ENCODE peak calls at places on chromosomes 4 and X, in six cellular contexts. One of them, this sample, is unnamed.

GRCh38 chr4:118742050-118742449 is 56.9 kb downstream of the METTL14 start:
- DNase-seq in K562: no peak
- DNase-seq in HL-60: no peak
- DNase-seq in HCT116: no peak
- DNase-seq in SK-N-SH: no peak
- DNase-seq in A549: no peak
- DNase-seq in this sample: no peak

GRCh38 chr4:163166041-163166579 is 580 bp downstream of the NAF1 start:
- DNase-seq in K562: peak
- DNase-seq in HL-60: peak
- DNase-seq in HCT116: no peak
- DNase-seq in SK-N-SH: peak
- DNase-seq in A549: peak
- DNase-seq in this sample: peak

GRCh38 chr4:92599044-92599443 is 295.3 kb downstream of the GRID2 start:
- DNase-seq in K562: no peak
- DNase-seq in HL-60: no peak
- DNase-seq in HCT116: no peak
- DNase-seq in SK-N-SH: no peak
- DNase-seq in A549: no peak
- DNase-seq in this sample: no peak

GRCh38 chrX:5051831-5052491 is 1176.7 kb downstream of the NLGN4X start:
- DNase-seq in K562: no peak
- DNase-seq in HL-60: no peak
- DNase-seq in HCT116: no peak
- DNase-seq in SK-N-SH: no peak
- DNase-seq in A549: peak
- DNase-seq in this sample: no peak

GRCh38 chr4:6957148-6957520 is 47.5 kb downstream of the TBC1D14 start:
- DNase-seq in K562: no peak
- DNase-seq in HL-60: no peak
- DNase-seq in HCT116: no peak
- DNase-seq in SK-N-SH: no peak
- DNase-seq in A549: no peak
- DNase-seq in this sample: no peak

GRCh38 chr4:172982151-172982590 is 186.4 kb upstream of the GALNT7 start:
- DNase-seq in K562: no peak
- DNase-seq in HL-60: no peak
- DNase-seq in HCT116: peak
- DNase-seq in SK-N-SH: no peak
- DNase-seq in A549: peak
- DNase-seq in this sample: no peak

GRCh38 chr4:74540193-74540592 is 95.3 kb downstream of the AREG start:
- DNase-seq in K562: no peak
- DNase-seq in HL-60: no peak
- DNase-seq in HCT116: no peak
- DNase-seq in SK-N-SH: no peak
- DNase-seq in A549: no peak
- DNase-seq in this sample: no peak

GRCh38 chr4:2855584-2855983 is 11.9 kb downstream of the ADD1 start:
- DNase-seq in K562: no peak
- DNase-seq in HL-60: no peak
- DNase-seq in HCT116: no peak
- DNase-seq in SK-N-SH: no peak
- DNase-seq in A549: no peak
- DNase-seq in this sample: no peak

GRCh38 chr4:132642196-132642817 is 506.8 kb upstream of the PCDH10 start:
- DNase-seq in K562: peak
- DNase-seq in HL-60: peak
- DNase-seq in HCT116: peak
- DNase-seq in SK-N-SH: peak
- DNase-seq in A549: peak
- DNase-seq in this sample: peak

GRCh38 chrX:144916785-144917184 is 330.5 kb upstream of the SPANXN1 start:
- DNase-seq in K562: no peak
- DNase-seq in HL-60: no peak
- DNase-seq in HCT116: no peak
- DNase-seq in SK-N-SH: no peak
- DNase-seq in A549: no peak
- DNase-seq in this sample: peak

GRCh38 chrX:3290561-3290960 is 55.9 kb downstream of the MXRA5 start:
- DNase-seq in K562: no peak
- DNase-seq in HL-60: no peak
- DNase-seq in HCT116: no peak
- DNase-seq in SK-N-SH: no peak
- DNase-seq in A549: no peak
- DNase-seq in this sample: no peak

GRCh38 chr4:94152466-94152865 is 55.2 kb upstream of the SMARCAD1 start:
- DNase-seq in K562: no peak
- DNase-seq in HL-60: no peak
- DNase-seq in HCT116: no peak
- DNase-seq in SK-N-SH: no peak
- DNase-seq in A549: no peak
- DNase-seq in this sample: no peak

GRCh38 chr4:69617083-69617694 is 22.3 kb downstream of the UGT2A2 start:
- DNase-seq in K562: peak
- DNase-seq in HL-60: no peak
- DNase-seq in HCT116: peak
- DNase-seq in SK-N-SH: no peak
- DNase-seq in A549: peak
- DNase-seq in this sample: peak

GRCh38 chrX:115038406-115038805 is 21.0 kb upstream of the IL13RA2 start:
- DNase-seq in K562: no peak
- DNase-seq in HL-60: no peak
- DNase-seq in HCT116: no peak
- DNase-seq in SK-N-SH: no peak
- DNase-seq in A549: no peak
- DNase-seq in this sample: no peak

GRCh38 chr4:139824882-139825522 is 159.4 kb downstream of the MGST2 start:
- DNase-seq in K562: no peak
- DNase-seq in HL-60: no peak
- DNase-seq in HCT116: no peak
- DNase-seq in SK-N-SH: no peak
- DNase-seq in A549: no peak
- DNase-seq in this sample: peak

GRCh38 chr4:131248314-131248713 is 1900.8 kb upstream of the PCDH10 start:
- DNase-seq in K562: no peak
- DNase-seq in HL-60: no peak
- DNase-seq in HCT116: no peak
- DNase-seq in SK-N-SH: no peak
- DNase-seq in A549: no peak
- DNase-seq in this sample: no peak

GRCh38 chr4:83150563-83151330 is 36.2 kb upstream of the PLAC8 start:
- DNase-seq in K562: no peak
- DNase-seq in HL-60: no peak
- DNase-seq in HCT116: no peak
- DNase-seq in SK-N-SH: no peak
- DNase-seq in A549: no peak
- DNase-seq in this sample: no peak

GRCh38 chr4:7817877-7818675 is 121.6 kb downstream of the AFAP1 start:
- DNase-seq in K562: no peak
- DNase-seq in HL-60: no peak
- DNase-seq in HCT116: no peak
- DNase-seq in SK-N-SH: peak
- DNase-seq in A549: no peak
- DNase-seq in this sample: no peak

GRCh38 chrX:149185087-149185486 is 320.0 kb downstream of the IDS start:
- DNase-seq in K562: no peak
- DNase-seq in HL-60: no peak
- DNase-seq in HCT116: no peak
- DNase-seq in SK-N-SH: no peak
- DNase-seq in A549: no peak
- DNase-seq in this sample: no peak

GRCh38 chr4:184953421-184953820 is 64.9 kb upstream of the HELT start:
- DNase-seq in K562: no peak
- DNase-seq in HL-60: no peak
- DNase-seq in HCT116: no peak
- DNase-seq in SK-N-SH: no peak
- DNase-seq in A549: no peak
- DNase-seq in this sample: no peak

GRCh38 chrX:429266-429825 is 42.6 kb upstream of the PPP2R3B start:
- DNase-seq in K562: no peak
- DNase-seq in HL-60: no peak
- DNase-seq in HCT116: no peak
- DNase-seq in SK-N-SH: no peak
- DNase-seq in A549: no peak
- DNase-seq in this sample: no peak

GRCh38 chr4:23422878-23423277 is 467.0 kb downstream of the PPARGC1A start:
- DNase-seq in K562: no peak
- DNase-seq in HL-60: no peak
- DNase-seq in HCT116: no peak
- DNase-seq in SK-N-SH: no peak
- DNase-seq in A549: no peak
- DNase-seq in this sample: peak

GRCh38 chrX:115178473-115178872 is 10.7 kb upstream of the RBMXL3 start:
- DNase-seq in K562: no peak
- DNase-seq in HL-60: no peak
- DNase-seq in HCT116: no peak
- DNase-seq in SK-N-SH: no peak
- DNase-seq in A549: no peak
- DNase-seq in this sample: peak

DNA sequence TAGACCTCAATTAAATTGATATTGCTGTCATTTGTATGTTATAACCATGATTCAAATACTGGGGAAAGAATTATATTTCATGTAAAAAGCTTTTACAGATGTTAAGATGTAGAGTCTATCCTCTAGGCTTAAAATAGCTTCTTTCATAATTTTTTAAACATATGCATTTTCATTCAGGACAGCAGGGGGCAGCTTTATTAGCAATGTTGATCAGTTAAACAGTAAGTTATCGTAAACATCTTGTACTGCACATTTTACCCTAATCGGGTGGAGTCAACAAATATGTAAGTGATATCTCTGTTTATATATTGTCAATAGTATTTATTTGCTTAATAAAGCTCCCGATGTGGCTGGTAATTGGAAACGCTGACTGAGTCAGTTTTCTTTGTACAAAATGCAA is 142.5 kb upstream of the MED14 start:
- DNase-seq in K562: peak
- DNase-seq in HL-60: peak
- DNase-seq in HCT116: peak
- DNase-seq in SK-N-SH: peak
- DNase-seq in A549: no peak
- DNase-seq in this sample: no peak
- TF ChIP-seq REST in K562: no peak
- TF ChIP-seq REST in HL-60: no peak
- TF ChIP-seq REST in HCT116: no peak
- TF ChIP-seq REST in SK-N-SH: no peak
- TF ChIP-seq REST in A549: no peak
- TF ChIP-seq REST in this sample: no peak

GRCh38 chr4:16516796-16517413 is 290.6 kb upstream of the TAPT1 start:
- DNase-seq in K562: no peak
- DNase-seq in HL-60: peak
- DNase-seq in HCT116: no peak
- DNase-seq in SK-N-SH: peak
- DNase-seq in A549: no peak
- DNase-seq in this sample: peak
- TF ChIP-seq REST in K562: no peak
- TF ChIP-seq REST in HL-60: no peak
- TF ChIP-seq REST in HCT116: no peak
- TF ChIP-seq REST in SK-N-SH: no peak
- TF ChIP-seq REST in A549: no peak
- TF ChIP-seq REST in this sample: no peak

DNA sequence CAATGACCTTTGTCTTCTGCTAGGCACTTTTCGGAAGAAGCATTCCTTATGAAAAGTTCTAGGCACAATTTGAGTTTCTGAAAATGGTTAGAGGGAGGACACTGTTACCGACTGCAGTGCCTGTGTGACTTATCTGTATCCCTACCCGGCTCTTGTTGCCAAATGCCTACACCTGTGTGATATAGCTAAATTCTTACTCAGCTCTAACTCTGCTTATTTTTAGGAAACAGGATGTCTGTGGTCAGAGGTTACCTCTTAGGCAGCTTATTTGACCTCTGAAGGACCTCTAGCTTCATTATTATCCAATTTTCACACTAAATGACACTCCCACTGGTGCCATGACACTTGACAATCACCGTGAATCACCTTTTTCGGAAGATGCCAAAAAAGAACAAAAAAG is 561.1 kb upstream of the SMIM31 start:
- DNase-seq in K562: no peak
- DNase-seq in HL-60: no peak
- DNase-seq in HCT116: no peak
- DNase-seq in SK-N-SH: no peak
- DNase-seq in A549: no peak
- DNase-seq in this sample: no peak
- TF ChIP-seq REST in K562: no peak
- TF ChIP-seq REST in HL-60: no peak
- TF ChIP-seq REST in HCT116: no peak
- TF ChIP-seq REST in SK-N-SH: no peak
- TF ChIP-seq REST in A549: no peak
- TF ChIP-seq REST in this sample: no peak

DNA sequence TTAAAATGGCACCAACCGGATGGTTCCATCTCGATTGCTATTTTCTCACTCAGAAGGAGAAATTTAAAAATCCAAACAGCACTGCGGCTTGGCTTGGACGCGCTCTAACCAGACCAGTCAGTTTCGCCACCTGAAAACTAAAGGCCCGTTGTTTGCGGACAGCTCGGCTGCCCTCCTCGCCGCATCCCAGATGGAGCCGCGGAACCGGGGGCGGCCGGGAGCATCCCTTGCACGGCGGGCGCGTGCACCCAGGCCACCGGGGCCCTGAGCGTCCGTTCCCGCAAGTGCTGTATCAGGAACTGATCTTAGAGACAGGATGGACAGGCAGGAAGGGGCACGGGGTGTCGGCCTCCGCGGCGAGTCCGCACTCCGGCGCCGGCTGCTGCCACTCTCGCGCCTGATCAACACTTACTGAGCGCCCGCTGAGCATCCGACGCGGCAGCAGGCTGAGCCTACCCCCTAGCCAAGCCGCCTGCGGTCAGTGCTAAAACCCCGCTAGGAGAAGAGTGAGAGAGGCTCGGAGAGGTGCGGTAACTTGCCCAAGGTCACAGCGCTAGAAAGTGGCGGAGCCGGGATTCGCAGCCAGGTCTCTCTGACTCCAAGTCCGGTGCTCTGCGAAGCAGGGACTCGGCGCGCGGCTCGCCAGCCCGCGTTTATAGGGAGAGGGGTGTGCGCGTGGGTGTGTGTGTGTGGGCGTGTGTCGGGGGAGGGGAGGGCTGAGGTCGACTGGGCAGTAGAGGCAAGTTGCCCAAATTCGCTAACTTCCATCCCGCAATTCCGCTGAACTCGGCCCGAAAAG is at the start of gene CITED1:
- DNase-seq in K562: peak
- DNase-seq in HL-60: no peak
- DNase-seq in HCT116: no peak
- DNase-seq in SK-N-SH: peak
- DNase-seq in A549: peak
- DNase-seq in this sample: peak
- TF ChIP-seq REST in K562: no peak
- TF ChIP-seq REST in HL-60: no peak
- TF ChIP-seq REST in HCT116: no peak
- TF ChIP-seq REST in SK-N-SH: no peak
- TF ChIP-seq REST in A549: no peak
- TF ChIP-seq REST in this sample: no peak

DNA sequence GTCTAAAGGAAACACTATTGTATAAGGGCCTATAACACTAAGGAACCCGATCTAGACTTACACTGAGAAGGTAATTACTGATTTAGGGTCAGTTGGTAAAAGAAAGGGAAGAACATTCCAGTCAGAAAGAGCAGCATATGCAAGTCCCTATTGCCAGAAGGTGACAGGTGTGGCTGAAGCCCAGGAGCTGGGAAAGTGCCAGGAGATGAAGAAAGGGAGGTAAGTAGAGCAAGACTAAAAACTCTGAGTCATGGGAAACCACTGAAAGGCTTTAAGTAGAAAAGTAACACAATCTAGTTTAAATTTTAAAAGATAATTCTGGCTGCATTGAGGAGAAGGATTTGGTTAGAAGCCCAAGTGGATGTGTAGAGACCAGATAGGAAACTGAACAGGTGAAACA is 77.7 kb upstream of the INTU start:
- DNase-seq in K562: no peak
- DNase-seq in HL-60: no peak
- DNase-seq in HCT116: no peak
- DNase-seq in SK-N-SH: no peak
- DNase-seq in A549: no peak
- DNase-seq in this sample: no peak
- TF ChIP-seq REST in K562: no peak
- TF ChIP-seq REST in HL-60: no peak
- TF ChIP-seq REST in HCT116: no peak
- TF ChIP-seq REST in SK-N-SH: no peak
- TF ChIP-seq REST in A549: no peak
- TF ChIP-seq REST in this sample: no peak

This sample was measured in GM23338.